ENCODE peak calls at places on chromosomes 7 and 10, in four cellular contexts. Y is A549, T is HepG2, H is K562. L is an unnamed sample.

GRCh38 chr10:29392376-29393021 is 103.6 kb downstream of the LYZL1 start:
- DNase-seq in Y (peak; percentile 54), T (peak; percentile 54), H (peak; percentile 59), L (no peak)

GRCh38 chr7:43491984-43492383 is 90.9 kb upstream of the STK17A start:
- DNase-seq in Y (peak; percentile 19), T (peak; percentile 28), H (no peak), L (no peak)

GRCh38 chr7:69577221-69577620 is 21.1 kb upstream of the AUTS2 start:
- DNase-seq in Y (no peak), T (no peak), H (no peak), L (no peak)

GRCh38 chr10:79932307-79932706 is 16.6 kb downstream of the SFTPD start:
- DNase-seq in Y (no peak), T (no peak), H (no peak), L (no peak)

GRCh38 chr10:125775491-125776106 is at the start of gene MMP21:
- DNase-seq in Y (no peak), T (no peak), H (no peak), L (no peak)

GRCh38 chr7:69109131-69109740 is 489.0 kb upstream of the AUTS2 start:
- DNase-seq in Y (no peak), T (no peak), H (no peak), L (no peak)

GRCh38 chr10:30098624-30099023 is 39.2 kb upstream of the JCAD start:
- DNase-seq in Y (peak; percentile 12), T (no peak), H (no peak), L (no peak)

GRCh38 chr7:121298831-121299239 is 30.0 kb upstream of the WNT16 start:
- DNase-seq in Y (no peak), T (no peak), H (no peak), L (no peak)

GRCh38 chr10:127976701-127977367 is 69.9 kb downstream of the PTPRE start:
- DNase-seq in Y (no peak), T (no peak), H (no peak), L (no peak)

GRCh38 chr7:14858410-14858809 is 44.1 kb downstream of the DGKB start:
- DNase-seq in Y (no peak), T (no peak), H (no peak), L (no peak)

GRCh38 chr7:82803411-82803810 is 359.3 kb downstream of the PCLO start:
- DNase-seq in Y (no peak), T (no peak), H (no peak), L (no peak)

GRCh38 chr10:115417585-115418265 is 324.6 kb downstream of the ATRNL1 start:
- DNase-seq in Y (peak; percentile 54), T (peak; percentile 60), H (no peak), L (peak; percentile 4)

GRCh38 chr7:73920406-73921134 is 59.6 kb downstream of the TMEM270 start:
- DNase-seq in Y (no peak), T (no peak), H (no peak), L (no peak)

GRCh38 chr10:27659786-27660185 is 85.8 kb downstream of the MKX start:
- DNase-seq in Y (no peak), T (no peak), H (no peak), L (no peak)

GRCh38 chr7:105920766-105921165 is 42.3 kb upstream of the CDHR3 start:
- DNase-seq in Y (no peak), T (no peak), H (no peak), L (no peak)

GRCh38 chr10:97123713-97124112 is 62.0 kb downstream of the SLIT1 start:
- DNase-seq in Y (no peak), T (no peak), H (no peak), L (no peak)

GRCh38 chr10:59894114-59894513 is 12.2 kb downstream of the CCDC6 start:
- DNase-seq in Y (no peak), T (no peak), H (no peak), L (no peak)

GRCh38 chr7:23106491-23106800 is 861 bp downstream of the KLHL7 start:
- DNase-seq in Y (no peak), T (no peak), H (no peak), L (no peak)
- TF ChIP-seq ESRRA in Y (no peak), T (no peak), H (no peak), L (no peak)

GRCh38 chr10:119651514-119652327 is 541 bp downstream of the BAG3 start:
- DNase-seq in Y (no peak), T (no peak), H (peak; percentile 50), L (no peak)
- TF ChIP-seq POLR2A in Y (peak; percentile 45), T (no peak), H (no peak), L (peak; percentile 4)

GRCh38 chr7:107492875-107493274 is 23.0 kb downstream of the GPR22 start:
- DNase-seq in Y (no peak), T (no peak), H (no peak), L (no peak)

GRCh38 chr7:107494910-107495309 is 25.1 kb downstream of the GPR22 start:
- DNase-seq in Y (no peak), T (no peak), H (peak; percentile 68), L (no peak)

GRCh38 chr7:107495516-107495915 is 25.7 kb downstream of the GPR22 start:
- DNase-seq in Y (no peak), T (no peak), H (no peak), L (no peak)

DNA sequence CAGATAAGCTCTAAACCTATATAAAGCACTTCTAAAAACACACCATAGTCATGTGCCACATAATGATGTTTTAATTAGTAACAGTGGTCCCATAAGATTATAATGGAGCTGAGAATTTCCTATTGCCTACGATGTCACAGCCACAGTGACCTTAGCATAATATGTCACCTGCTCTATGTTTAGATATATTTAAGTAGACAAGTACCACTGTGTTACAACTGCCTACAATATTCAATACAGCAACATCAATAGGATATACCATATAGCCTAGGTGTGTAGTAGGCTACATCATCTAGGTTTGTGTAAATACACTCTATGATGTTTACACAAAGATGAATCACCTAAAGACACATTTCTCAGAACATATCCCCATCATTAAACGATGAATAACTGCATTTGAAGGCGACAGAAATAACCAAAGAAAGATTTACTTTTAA is 24.5 kb downstream of the GPR22 start:
- DNase-seq in Y (peak; percentile 14), T (peak; percentile 12), H (no peak), L (no peak)
- TF ChIP-seq ESRRA in Y (no peak), T (no peak), H (no peak), L (no peak)

GRCh38 chr10:22335204-22335956 is 9.9 kb upstream of the SPAG6 start:
- DNase-seq in Y (peak; percentile 46), T (no peak), H (no peak), L (no peak)
- TF ChIP-seq POLR2A in Y (no peak), T (no peak), H (no peak), L (peak; percentile 66)

GRCh38 chr7:54080525-54080924 is 461.6 kb upstream of the VSTM2A start:
- DNase-seq in Y (no peak), T (no peak), H (no peak), L (no peak)

GRCh38 chr7:54080971-54081370 is 461.2 kb upstream of the VSTM2A start:
- DNase-seq in Y (no peak), T (no peak), H (no peak), L (no peak)

GRCh38 chr7:54072710-54073109 is 469.5 kb upstream of the VSTM2A start:
- DNase-seq in Y (no peak), T (no peak), H (no peak), L (no peak)

GRCh38 chr7:54076619-54077018 is 465.6 kb upstream of the VSTM2A start:
- DNase-seq in Y (no peak), T (no peak), H (no peak), L (no peak)
- TF ChIP-seq ESRRA in Y (no peak), T (no peak), H (no peak), L (no peak)

GRCh38 chr7:100867040-100867795 is at the start of gene TRIP6:
- DNase-seq in Y (peak; percentile 79), T (no peak), H (peak; percentile 99), L (no peak)
- TF ChIP-seq POLR2A in Y (no peak), T (no peak), H (peak; percentile 81), L (peak; percentile 74)

DNA sequence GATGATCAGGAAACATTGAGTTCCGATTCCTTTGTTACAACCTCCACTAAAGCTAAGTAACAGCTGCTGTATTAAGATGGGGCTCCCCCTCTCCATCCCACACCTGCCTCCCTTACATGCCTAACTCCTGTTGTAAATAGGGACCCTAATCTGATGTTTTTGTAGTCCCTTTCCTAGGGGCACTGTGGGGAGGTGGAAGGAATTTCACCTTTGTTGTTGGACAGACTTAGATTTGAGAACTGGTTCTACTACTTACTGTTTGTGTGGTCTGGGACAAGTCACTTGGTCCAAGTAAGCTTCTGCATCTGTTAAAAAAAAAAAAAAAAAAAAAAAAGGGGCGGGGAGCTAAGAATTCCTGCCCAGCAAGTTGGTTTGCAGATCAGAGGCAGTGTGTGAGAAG is 42.6 kb downstream of the KIAA1217 start:
- DNase-seq in Y (no peak), T (no peak), H (no peak), L (no peak)
- TF ChIP-seq ESRRA in Y (no peak), T (no peak), H (no peak), L (no peak)

GRCh38 chr7:75738604-75738974 is at the start of gene HIP1:
- DNase-seq in Y (no peak), T (no peak), H (no peak), L (no peak)
- TF ChIP-seq POLR2A in Y (peak; percentile 31), T (peak; percentile 46), H (no peak), L (no peak)

GRCh38 chr10:20890009-20890408 is 7.1 kb downstream of the NEBL start:
- DNase-seq in Y (no peak), T (no peak), H (no peak), L (no peak)

GRCh38 chr10:20890491-20891337 is 6.4 kb downstream of the NEBL start:
- DNase-seq in Y (no peak), T (no peak), H (no peak), L (no peak)

GRCh38 chr10:20888620-20889337 is 8.3 kb downstream of the NEBL start:
- DNase-seq in Y (no peak), T (no peak), H (no peak), L (no peak)

GRCh38 chr10:20885678-20886077 is 11.4 kb downstream of the NEBL start:
- DNase-seq in Y (peak; percentile 7), T (no peak), H (no peak), L (no peak)

DNA sequence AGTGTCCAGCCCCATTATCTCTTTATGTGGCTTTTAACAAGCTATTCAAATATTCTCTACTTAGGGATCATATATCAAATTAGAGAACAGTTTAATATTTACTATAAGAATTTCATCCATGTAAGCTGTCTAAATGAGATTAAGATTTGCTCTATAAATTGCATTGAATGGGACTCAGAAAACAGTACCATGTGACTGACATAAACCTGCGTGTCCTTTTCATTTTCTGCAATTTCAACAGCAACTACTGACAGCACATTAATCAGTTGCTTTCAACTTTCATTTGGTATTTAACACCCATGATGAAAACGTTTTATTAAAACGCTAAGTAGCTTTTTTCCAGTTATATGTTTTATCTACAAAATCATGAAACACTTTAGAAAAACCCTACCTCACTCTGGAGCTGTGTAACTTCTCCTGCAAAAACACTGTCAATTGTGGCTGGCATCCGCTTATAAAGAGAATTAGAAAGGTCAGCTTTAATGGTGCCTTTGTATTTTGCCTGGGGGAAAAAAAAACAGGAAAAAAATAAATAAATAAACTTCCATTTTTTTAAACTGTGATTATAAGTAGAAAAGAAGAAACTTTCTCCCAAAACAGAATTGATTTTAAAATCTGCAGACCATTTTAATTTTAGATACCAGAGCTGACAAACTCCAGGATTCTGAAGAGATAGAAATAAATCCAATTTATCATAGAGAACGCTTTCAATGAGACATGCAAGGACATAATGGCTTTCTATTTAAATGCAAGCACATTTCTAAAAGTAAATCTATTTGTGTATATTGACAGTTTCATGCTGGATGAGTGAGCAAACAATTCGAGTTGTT is 9.2 kb downstream of the NEBL start:
- DNase-seq in Y (no peak), T (no peak), H (no peak), L (no peak)
- TF ChIP-seq ESRRA in Y (no peak), T (no peak), H (no peak), L (no peak)

L was measured in GM12878.